ENCODE peak calls at places on chromosomes 16 and 17, in five cellular contexts. Q, K, D, C and R are unnamed samples.

GRCh38 chr16:59274141-59274540 is 540.0 kb upstream of the GOT2 start:
- DNase-seq in Q (no peak), K (no peak), D (no peak), C (no peak), R (no peak)

GRCh38 chr17:78014651-78015050 is 56.1 kb downstream of the TNRC6C start:
- DNase-seq in Q (no peak), K (no peak), D (no peak), C (no peak), R (no peak)

GRCh38 chr17:48162946-48163506 is 55.5 kb downstream of the SNX11 start:
- DNase-seq in Q (no peak), K (no peak), D (no peak), C (no peak), R (peak)

GRCh38 chr16:7025616-7026190 is 306.9 kb upstream of the RBFOX1 start:
- DNase-seq in Q (no peak), K (peak), D (peak), C (no peak), R (peak)

GRCh38 chr17:76335716-76336381 is 17.9 kb downstream of the PRPSAP1 start:
- DNase-seq in Q (no peak), K (no peak), D (no peak), C (no peak), R (no peak)

GRCh38 chr16:47375423-47375822 is 85.4 kb downstream of the ITFG1 start:
- DNase-seq in Q (no peak), K (no peak), D (no peak), C (no peak), R (no peak)

GRCh38 chr16:67163164-67163902 is 1.2 kb upstream of the HSF4 start:
- DNase-seq in Q (no peak), K (no peak), D (no peak), C (no peak), R (no peak)

GRCh38 chr17:36901506-36901905 is 35.8 kb upstream of the LHX1 start:
- DNase-seq in Q (no peak), K (peak), D (no peak), C (no peak), R (no peak)

GRCh38 chr17:67441052-67441738 is 64.1 kb downstream of the PITPNC1 start:
- DNase-seq in Q (peak), K (peak), D (peak), C (peak), R (no peak)

GRCh38 chr16:67029249-67030096 is 524 bp downstream of the CBFB start:
- DNase-seq in Q (no peak), K (peak), D (peak), C (peak), R (no peak)